ENCODE peak calls at places on chromosomes 3 and 15, in seven cellular contexts. G, T, W, U, Y, E and D are unnamed samples.

GRCh38 chr3:50251220-50251619 is 15.2 kb downstream of the GNAI2 start:
- DNase-seq in G (peak; percentile 96), T (no peak), W (peak; percentile 79), U (peak; percentile 94), Y (no peak), E (no peak), D (no peak)

GRCh38 chr3:172659246-172660002 is 51.4 kb downstream of the NCEH1 start:
- DNase-seq in G (peak; percentile 34), T (no peak), W (no peak), U (no peak), Y (no peak), E (no peak), D (no peak)

GRCh38 chr3:32972482-32973146 is 21.2 kb downstream of the CCR4 start:
- DNase-seq in G (no peak), T (no peak), W (no peak), U (no peak), Y (no peak), E (no peak), D (no peak)

GRCh38 chr3:129118745-129119144 is 2.9 kb downstream of the RAB43 start:
- DNase-seq in G (no peak), T (no peak), W (no peak), U (no peak), Y (no peak), E (no peak), D (no peak)

GRCh38 chr15:82870727-82871576 is 61.5 kb downstream of the WHAMM start:
- DNase-seq in G (no peak), T (no peak), W (peak; percentile 25), U (no peak), Y (no peak), E (no peak), D (no peak)

GRCh38 chr3:23710555-23710954 is 95.2 kb upstream of the UBE2E1 start:
- DNase-seq in G (no peak), T (peak; percentile 55), W (peak; percentile 93), U (peak; percentile 84), Y (no peak), E (peak; percentile 71), D (no peak)

GRCh38 chr15:58840048-58840447 is 68.9 kb downstream of the MINDY2 start:
- DNase-seq in G (peak; percentile 59), T (no peak), W (peak; percentile 87), U (peak; percentile 45), Y (no peak), E (no peak), D (no peak)

GRCh38 chr15:100722551-100723322 is 120.3 kb downstream of the ASB7 start:
- DNase-seq in G (no peak), T (no peak), W (no peak), U (no peak), Y (peak; percentile 4), E (no peak), D (no peak)

GRCh38 chr15:49079340-49080039 is 33.2 kb upstream of the SECISBP2L start:
- DNase-seq in G (no peak), T (no peak), W (no peak), U (no peak), Y (no peak), E (no peak), D (no peak)

GRCh38 chr15:52186651-52187486 is 4.3 kb downstream of the GNB5 start:
- DNase-seq in G (no peak), T (no peak), W (no peak), U (no peak), Y (no peak), E (no peak), D (no peak)

GRCh38 chr15:80873568-80873967 is 94.4 kb downstream of the CEMIP start:
- DNase-seq in G (no peak), T (no peak), W (no peak), U (no peak), Y (no peak), E (no peak), D (no peak)

GRCh38 chr3:165254812-165255211 is 58.6 kb upstream of the SLITRK3 start:
- DNase-seq in G (peak; percentile 69), T (peak; percentile 22), W (peak; percentile 45), U (peak; percentile 34), Y (no peak), E (no peak), D (no peak)

GRCh38 chr3:26118165-26118564 is 328.3 kb downstream of the OXSM start:
- DNase-seq in G (no peak), T (no peak), W (no peak), U (no peak), Y (peak; percentile 10), E (no peak), D (peak; percentile 27)

GRCh38 chr3:132317229-132317948 is at the start of gene ACP3:
- DNase-seq in G (peak; percentile 95), T (no peak), W (peak; percentile 97), U (peak; percentile 90), Y (peak; percentile 18), E (peak; percentile 34), D (peak; percentile 10)
- TF ChIP-seq CTCF in G (no peak), T (no peak), W (no peak), U (no peak), Y (no peak), E (no peak), D (no peak)

GRCh38 chr3:66472313-66473134 is 28.3 kb downstream of the LRIG1 start:
- DNase-seq in G (peak; percentile 69), T (no peak), W (peak; percentile 47), U (peak; percentile 90), Y (peak; percentile 53), E (no peak), D (peak; percentile 48)
- TF ChIP-seq CTCF in G (no peak), T (no peak), W (no peak), U (no peak), Y (no peak), E (no peak), D (no peak)

DNA sequence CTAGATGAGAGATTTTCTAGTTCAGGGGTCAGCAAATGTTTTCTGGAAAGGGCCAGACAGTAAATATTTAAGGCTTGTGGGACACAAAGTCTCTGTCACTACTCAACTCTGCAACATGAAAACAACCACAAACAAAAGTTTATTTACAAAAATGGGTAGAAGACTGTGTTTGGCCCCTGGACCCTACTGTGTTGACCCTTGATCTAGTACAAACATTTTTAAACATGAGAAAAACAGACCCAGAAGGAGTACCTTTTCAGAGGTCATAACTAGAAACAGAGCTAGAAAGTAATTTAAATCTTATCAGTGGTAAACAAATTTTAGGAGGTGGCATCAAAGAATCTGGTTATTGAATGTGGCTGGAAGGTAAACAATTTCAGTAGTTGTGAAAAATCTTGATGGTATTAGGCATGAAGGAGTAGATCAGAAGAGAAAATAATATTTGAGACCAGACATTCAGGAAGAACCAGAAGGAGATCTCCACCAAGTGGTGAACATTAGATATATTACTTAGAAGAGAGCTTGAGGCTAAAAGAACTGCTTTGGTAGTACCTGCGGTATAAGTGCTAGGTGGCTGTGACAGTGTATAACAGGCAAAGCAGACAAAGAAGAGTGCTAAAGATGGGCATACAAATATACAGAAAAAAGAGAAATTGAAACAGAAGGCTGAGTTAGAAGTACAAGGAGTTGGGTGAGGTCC is 101.7 kb downstream of the NR1I2 start:
- DNase-seq in G (no peak), T (no peak), W (no peak), U (no peak), Y (no peak), E (no peak), D (no peak)
- TF ChIP-seq CTCF in G (peak; percentile 44), T (no peak), W (no peak), U (no peak), Y (no peak), E (no peak), D (no peak)

GRCh38 chr15:94027571-94027970 is 203.8 kb upstream of the MCTP2 start:
- DNase-seq in G (no peak), T (no peak), W (no peak), U (peak; percentile 53), Y (no peak), E (no peak), D (no peak)

GRCh38 chr15:94031072-94031471 is 200.3 kb upstream of the MCTP2 start:
- DNase-seq in G (no peak), T (no peak), W (no peak), U (no peak), Y (no peak), E (no peak), D (no peak)

GRCh38 chr15:94028809-94029208 is 202.6 kb upstream of the MCTP2 start:
- DNase-seq in G (no peak), T (no peak), W (no peak), U (no peak), Y (no peak), E (no peak), D (no peak)

GRCh38 chr15:94028121-94028520 is 203.2 kb upstream of the MCTP2 start:
- DNase-seq in G (no peak), T (no peak), W (no peak), U (no peak), Y (no peak), E (no peak), D (no peak)

GRCh38 chr15:94029495-94029894 is 201.9 kb upstream of the MCTP2 start:
- DNase-seq in G (peak; percentile 40), T (no peak), W (no peak), U (peak; percentile 83), Y (no peak), E (no peak), D (no peak)
- TF ChIP-seq CTCF in G (no peak), T (no peak), W (no peak), U (no peak), Y (no peak), E (no peak), D (no peak)

GRCh38 chr3:187017511-187018230 is 87.3 kb downstream of the ST6GAL1 start:
- DNase-seq in G (no peak), T (no peak), W (peak; percentile 75), U (no peak), Y (no peak), E (no peak), D (no peak)

GRCh38 chr3:187021748-187022402 is 91.5 kb downstream of the ST6GAL1 start:
- DNase-seq in G (peak; percentile 7), T (no peak), W (no peak), U (no peak), Y (peak; percentile 42), E (no peak), D (no peak)

GRCh38 chr3:187016639-187017345 is 86.5 kb downstream of the ST6GAL1 start:
- DNase-seq in G (peak; percentile 9), T (no peak), W (peak; percentile 79), U (peak; percentile 15), Y (peak; percentile 53), E (no peak), D (no peak)

GRCh38 chr3:187020376-187020775 is 90.0 kb downstream of the ST6GAL1 start:
- DNase-seq in G (no peak), T (no peak), W (no peak), U (no peak), Y (no peak), E (no peak), D (no peak)

DNA sequence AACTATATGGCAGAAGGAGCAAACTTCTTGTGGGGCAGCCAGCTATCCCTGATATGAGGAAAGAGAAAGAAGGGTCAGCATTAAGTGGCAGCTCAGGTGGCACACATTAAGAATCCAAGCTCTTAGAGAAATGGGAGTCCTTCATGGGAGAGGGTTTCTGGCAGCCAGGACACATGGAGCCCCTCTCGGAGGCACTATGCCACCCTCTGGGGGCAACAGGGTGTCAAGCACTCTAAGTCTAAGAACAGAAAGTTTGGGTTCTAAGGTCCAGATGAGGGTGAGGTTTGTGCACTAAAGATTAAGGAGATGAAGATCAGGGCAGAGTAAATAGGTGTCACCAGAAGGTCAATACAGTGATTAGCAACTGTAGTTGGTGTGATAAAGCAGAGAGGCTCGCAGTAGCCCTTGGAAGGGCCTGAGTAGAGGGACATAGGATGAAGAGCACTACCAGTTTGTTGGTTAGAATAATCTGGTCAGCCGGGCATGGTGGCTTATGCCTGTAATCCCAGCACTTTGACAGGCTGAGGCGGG is 89.3 kb downstream of the ST6GAL1 start:
- DNase-seq in G (no peak), T (no peak), W (no peak), U (no peak), Y (no peak), E (no peak), D (no peak)
- TF ChIP-seq CTCF in G (peak; percentile 23), T (no peak), W (no peak), U (no peak), Y (no peak), E (no peak), D (no peak)